ENCODE peak calls at places on chromosomes 13 and 19, in five cellular contexts. S is neuronal stem cell, K is IMR-90, V is H9, M is H1. A is an unnamed sample.

GRCh38 chr13:110560606-110561334 is 752 bp downstream of the RAB20 start:
- DNase-seq in K (no peak), V (peak), M (no peak), S (peak), A (peak)

GRCh38 chr13:54210397-54211050 is 1181.9 kb downstream of the OLFM4 start:
- DNase-seq in V (no peak), K (no peak), M (no peak), S (no peak), A (no peak)

GRCh38 chr13:45102136-45102802 is 18.0 kb upstream of the GTF2F2 start:
- DNase-seq in V (no peak), M (no peak), K (peak), S (peak), A (no peak)

GRCh38 chr13:37429976-37430375 is 168.6 kb downstream of the POSTN start:
- DNase-seq in M (no peak), V (no peak), S (no peak), K (peak), A (peak)

GRCh38 chr19:28737021-28737525 is 475.9 kb downstream of the UQCRFS1 start:
- DNase-seq in M (no peak), K (peak), S (no peak), V (no peak), A (peak)

GRCh38 chr13:51825165-51825592 is 19.8 kb downstream of the TMEM272 start:
- DNase-seq in M (no peak), S (no peak), K (no peak), V (no peak), A (no peak)

GRCh38 chr13:91719033-91719432 is 320.6 kb downstream of the GPC5 start:
- DNase-seq in K (peak), V (no peak), S (no peak), M (no peak), A (peak)

GRCh38 chr13:78102121-78102677 is 183.6 kb upstream of the EDNRB start:
- DNase-seq in K (peak), M (no peak), S (no peak), V (no peak), A (peak)

GRCh38 chr13:26971990-26972888 is 199.4 kb downstream of the USP12 start:
- DNase-seq in S (peak), K (peak), M (peak), V (peak), A (peak)

GRCh38 chr13:35163674-35164073 is 221.6 kb downstream of the NBEA start:
- DNase-seq in S (no peak), V (no peak), K (no peak), M (no peak), A (no peak)

GRCh38 chr19:29672933-29673336 is 7.7 kb downstream of the PLEKHF1 start:
- DNase-seq in S (no peak), V (no peak), M (no peak), K (no peak), A (no peak)

GRCh38 chr13:110264685-110265275 is 42.2 kb downstream of the COL4A1 start:
- DNase-seq in M (no peak), S (no peak), K (no peak), V (no peak), A (no peak)

GRCh38 chr13:33976965-33977364 is 159.0 kb downstream of the RFC3 start:
- DNase-seq in S (no peak), K (no peak), M (no peak), V (no peak), A (no peak)

GRCh38 chr19:23785982-23786381 is 27.3 kb upstream of the ZNF681 start:
- DNase-seq in K (no peak), V (no peak), M (no peak), S (no peak), A (no peak)

GRCh38 chr19:6571167-6571566 is 19.8 kb downstream of the CD70 start:
- DNase-seq in V (no peak), M (no peak), K (no peak), S (no peak), A (no peak)

GRCh38 chr19:6570754-6571153 is 20.2 kb downstream of the CD70 start:
- DNase-seq in S (no peak), V (no peak), M (no peak), K (no peak), A (no peak)

GRCh38 chr19:6568010-6568411 is 22.9 kb downstream of the CD70 start:
- DNase-seq in V (no peak), K (no peak), M (no peak), S (no peak), A (no peak)

GRCh38 chr19:6572217-6572616 is 18.7 kb downstream of the CD70 start:
- DNase-seq in V (no peak), S (no peak), M (no peak), K (no peak), A (no peak)

GRCh38 chr19:6568816-6569215 is 22.1 kb downstream of the CD70 start:
- DNase-seq in M (no peak), S (no peak), K (no peak), V (no peak), A (no peak)
- H3K27ac ChIP-seq in M (no peak), S (no peak), K (no peak), V (no peak), A (no peak)

DNA sequence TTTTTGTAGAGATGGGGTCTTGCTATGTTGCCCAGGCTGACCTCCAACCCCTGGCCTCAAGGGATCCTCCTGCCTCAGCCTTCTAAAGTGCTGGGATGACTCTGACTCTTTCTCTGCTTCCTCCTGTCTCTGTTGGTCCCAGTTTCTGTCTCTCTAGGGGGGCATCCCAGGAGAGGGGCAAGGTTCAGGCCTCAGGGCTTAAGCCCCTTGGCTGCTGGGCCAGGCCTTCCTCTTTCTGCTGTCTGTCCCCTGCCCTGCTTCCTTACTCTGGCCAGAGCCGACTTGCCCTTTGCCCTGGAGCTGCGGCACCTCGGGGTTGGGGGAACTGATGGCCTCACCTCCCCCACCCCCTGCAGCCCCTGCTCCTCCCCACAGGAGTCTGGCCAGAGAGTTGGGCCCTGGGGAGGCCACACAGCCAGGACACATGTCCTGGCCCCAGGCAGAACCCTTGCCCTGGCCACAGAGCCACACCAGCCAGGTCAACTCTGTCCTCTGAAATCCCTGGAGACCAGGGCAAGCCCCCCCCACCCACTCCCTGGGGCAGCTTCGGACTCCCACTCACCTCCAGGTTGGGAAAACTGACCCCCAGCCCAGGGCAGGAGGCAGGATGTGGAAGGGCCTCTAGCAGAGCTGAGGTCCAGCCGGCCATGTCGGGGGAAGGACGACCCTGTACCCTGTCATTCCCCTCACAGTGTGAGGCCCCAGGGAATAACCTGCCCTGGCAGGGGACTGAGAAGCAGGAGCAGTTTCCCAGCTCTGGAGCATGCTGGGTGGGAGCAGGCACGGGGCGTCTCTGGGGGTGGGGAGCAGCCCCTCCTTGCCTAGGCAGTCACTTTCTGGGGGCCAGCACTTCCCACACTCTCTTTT is 23.7 kb downstream of the CEBPA start:
- DNase-seq in M (no peak), K (no peak), S (no peak), V (no peak), A (no peak)
- H4K91ac ChIP-seq in M (no peak), K (no peak), S (no peak), V (no peak), A (no peak)

DNA sequence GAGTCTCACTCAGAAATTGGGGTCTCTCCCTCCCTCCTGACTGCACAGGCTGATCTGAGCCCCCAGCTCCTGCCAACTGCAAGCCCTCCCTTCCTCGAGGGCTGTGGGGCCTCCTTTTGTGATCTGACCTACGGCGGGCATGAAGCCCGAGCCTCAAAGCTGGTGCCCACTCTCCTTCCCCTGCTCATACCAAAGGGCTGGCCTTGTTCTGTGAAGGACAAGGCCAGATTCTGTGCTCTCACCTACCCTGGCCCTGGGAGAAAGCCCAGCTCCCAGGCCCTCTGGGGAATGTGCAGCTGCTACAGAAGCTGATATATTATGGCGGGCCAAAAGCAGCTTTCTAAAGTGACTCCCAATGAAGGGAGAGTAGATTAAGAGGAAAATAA is 9.0 kb upstream of the ECH1 start:
- DNase-seq in K (no peak), S (no peak), M (no peak), V (no peak), A (no peak)
- H3K27ac ChIP-seq in K (no peak), S (no peak), M (no peak), V (no peak), A (no peak)

GRCh38 chr19:2811735-2812413 is 7.8 kb upstream of the ZNF554 start:
- DNase-seq in S (no peak), M (no peak), V (no peak), K (no peak), A (no peak)
- H4K91ac ChIP-seq in S (no peak), M (no peak), V (no peak), K (no peak), A (no peak)

DNA sequence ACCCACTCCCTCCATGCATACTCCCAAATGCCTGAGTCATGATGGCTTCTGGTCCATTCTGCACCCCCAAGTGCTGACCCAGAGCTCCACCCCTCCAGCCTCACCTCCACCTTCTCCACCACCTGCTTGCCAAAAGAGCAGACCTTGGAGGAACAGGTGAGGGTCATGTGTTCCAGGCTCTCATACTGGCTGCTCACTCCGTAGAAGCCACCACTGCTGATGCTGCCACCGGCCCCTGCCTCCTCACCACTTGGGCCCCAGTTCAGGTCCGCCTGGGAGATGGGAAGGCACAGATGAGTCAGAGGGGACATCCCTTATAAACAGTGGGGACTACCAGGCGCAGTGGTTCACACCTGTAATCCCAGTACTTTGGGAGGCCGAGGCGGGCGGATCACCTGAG is 7.9 kb downstream of the CD37 start:
- DNase-seq in M (no peak), V (no peak), K (no peak), S (no peak), A (no peak)
- H3K27ac ChIP-seq in M (no peak), V (no peak), K (no peak), S (no peak), A (no peak)

GRCh38 chr13:39618546-39618945 is 15.6 kb upstream of the LHFPL6 start:
- DNase-seq in V (no peak), K (no peak), M (no peak), S (no peak), A (no peak)

GRCh38 chr13:39623466-39623865 is 20.5 kb upstream of the LHFPL6 start:
- DNase-seq in M (no peak), V (no peak), K (no peak), S (no peak), A (no peak)
- H4K91ac ChIP-seq in M (no peak), V (no peak), K (no peak), S (no peak), A (no peak)

GRCh38 chr19:38617283-38617763 is 430 bp downstream of the MAP4K1 start:
- DNase-seq in V (no peak), M (no peak), S (no peak), K (no peak), A (no peak)

GRCh38 chr19:38618590-38619360 is at the start of gene EIF3K:
- DNase-seq in V (peak), M (peak), K (peak), S (peak), A (peak)

GRCh38 chr19:38617764-38618589 is at the start of gene MAP4K1:
- DNase-seq in K (no peak), S (no peak), M (no peak), V (no peak), A (no peak)

GRCh38 chr19:38616265-38616664 is 1.5 kb downstream of the MAP4K1 start:
- DNase-seq in M (no peak), K (no peak), V (no peak), S (no peak), A (no peak)

DNA sequence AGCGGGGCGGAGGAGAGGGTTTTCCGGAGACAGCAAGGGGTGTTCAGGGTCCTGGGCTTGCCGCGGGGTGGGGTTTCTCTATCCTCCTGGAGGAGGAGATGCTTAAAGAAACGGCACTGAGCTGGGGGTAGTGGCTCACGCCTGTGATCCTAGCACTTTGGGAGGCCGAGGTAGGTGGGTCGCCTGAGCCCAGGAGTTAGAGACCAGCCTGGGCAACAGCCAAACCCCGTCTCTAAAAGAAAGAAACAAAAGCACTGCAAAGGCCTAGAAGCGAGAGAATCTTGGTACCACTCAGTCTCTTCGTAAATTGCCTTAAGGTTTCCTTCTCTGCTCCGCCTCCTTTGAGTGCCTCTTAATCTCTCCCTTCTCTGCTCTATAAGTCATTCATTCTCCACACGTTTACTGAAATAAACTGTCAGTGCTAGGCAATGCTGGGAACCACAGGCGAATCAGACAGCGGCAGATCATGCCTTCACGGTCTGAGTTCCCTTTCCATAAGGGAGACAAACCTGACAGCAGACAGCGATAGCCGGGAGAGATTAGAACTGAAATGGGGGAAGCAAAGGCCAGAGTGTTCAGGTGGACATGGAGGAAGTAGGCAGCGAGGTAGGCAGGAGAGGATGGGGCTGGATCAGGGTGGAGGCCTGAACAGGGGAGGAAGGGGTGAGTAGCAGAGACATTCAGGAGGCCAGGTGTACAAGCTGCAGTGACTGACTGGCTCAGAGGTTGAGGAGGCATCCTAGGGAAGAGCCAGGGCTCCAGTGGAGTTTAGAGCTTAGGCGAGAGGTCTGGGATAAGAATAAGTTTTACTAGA is 580 bp downstream of the EIF3K start:
- DNase-seq in V (no peak), K (no peak), M (no peak), S (no peak), A (no peak)
- H3K27ac ChIP-seq in V (no peak), K (peak), M (peak), S (peak), A (peak)

DNA sequence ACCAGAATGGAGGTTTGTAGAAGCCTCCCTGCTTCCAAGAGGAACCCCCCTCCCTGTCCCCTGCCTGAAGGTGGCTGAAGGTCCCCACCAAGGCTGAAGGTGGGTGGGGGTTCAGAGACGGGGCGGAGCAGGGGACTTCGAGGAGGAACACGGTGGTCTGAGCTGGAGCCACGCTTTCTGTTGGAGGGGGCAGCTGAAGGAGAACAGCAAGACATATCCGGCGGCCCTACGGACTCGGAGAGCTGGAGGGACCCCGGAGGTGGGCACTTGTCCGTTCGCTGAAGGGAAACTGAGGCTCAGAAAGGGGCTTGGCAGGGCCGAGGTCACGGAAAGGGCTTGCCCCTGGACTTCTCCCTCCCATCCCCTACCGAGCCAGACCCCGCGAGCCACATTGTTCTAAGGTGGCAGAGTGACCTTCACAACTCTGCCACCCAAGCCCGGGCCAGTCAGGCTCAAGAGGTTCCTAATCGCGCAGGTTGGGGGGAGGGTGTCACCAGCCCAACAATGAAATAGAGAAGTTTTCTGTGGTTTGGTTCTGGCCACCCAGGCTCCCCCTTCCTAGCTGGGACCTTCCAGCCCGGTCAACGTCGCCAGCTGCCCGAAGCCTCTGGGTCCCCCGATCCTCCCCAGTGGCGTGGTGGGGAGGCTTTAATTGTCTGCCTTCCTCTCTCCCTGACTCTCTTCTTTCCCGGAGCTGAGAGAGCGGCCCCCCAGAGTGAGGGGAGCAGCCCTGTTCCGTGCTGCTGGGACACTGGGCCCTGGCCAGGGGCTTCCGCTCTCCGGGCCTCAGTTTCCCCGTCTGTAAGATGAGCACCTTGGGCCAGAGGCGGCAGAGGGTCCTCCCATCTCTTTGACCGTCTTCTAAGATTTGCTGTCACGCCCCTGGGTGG is 15.5 kb upstream of the KCNN1 start:
- DNase-seq in S (no peak), M (no peak), V (peak), K (no peak), A (no peak)
- H4K91ac ChIP-seq in S (no peak), M (peak), V (no peak), K (no peak), A (no peak)

DNA sequence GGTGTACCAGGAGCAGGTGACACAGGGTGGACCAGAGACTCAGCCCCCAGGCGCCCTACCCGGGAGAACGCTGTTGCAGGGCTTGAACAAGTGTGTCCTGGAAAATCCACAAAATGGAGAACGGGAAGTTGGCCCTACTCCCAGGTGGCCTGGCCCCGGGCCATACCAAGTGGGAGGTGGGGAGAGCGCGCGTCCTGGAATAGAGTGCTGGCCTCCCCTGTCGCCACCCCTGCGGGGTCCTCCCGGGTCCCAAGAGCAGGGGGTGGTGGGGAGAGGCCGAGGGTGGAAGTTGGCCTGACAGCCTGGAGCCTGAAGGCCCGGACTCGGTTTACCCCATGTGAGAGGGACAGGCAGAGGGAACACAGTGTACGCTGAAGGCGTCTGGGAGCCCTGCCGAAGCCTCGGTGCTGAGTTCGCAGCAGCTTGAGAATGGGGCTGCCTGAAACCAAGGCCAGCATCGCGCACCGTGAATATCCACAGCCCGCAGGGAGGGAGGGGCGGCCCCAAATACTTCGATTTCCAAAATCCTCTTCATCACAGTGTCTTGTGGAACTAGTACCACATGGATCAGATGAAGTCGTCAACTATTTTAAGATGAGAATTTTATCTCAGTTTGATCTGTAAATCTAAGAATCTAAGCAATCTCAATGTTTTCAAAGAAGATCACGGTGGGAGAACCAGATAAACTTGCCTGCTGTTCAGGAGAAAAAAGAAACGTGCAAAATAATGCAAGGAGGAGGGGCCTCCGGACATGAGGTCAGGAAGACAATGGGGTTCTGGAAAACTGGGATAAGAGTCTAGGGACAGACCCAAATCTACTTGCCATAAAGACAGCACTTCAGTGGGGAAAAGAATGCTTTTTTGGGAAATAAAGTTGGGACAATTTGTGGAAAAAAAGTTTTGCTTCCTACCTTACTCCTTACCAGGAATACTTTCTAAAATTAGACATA is 10.4 kb upstream of the KLF16 start:
- DNase-seq in M (no peak), V (peak), S (no peak), K (no peak), A (no peak)
- H3K27ac ChIP-seq in M (no peak), V (no peak), S (no peak), K (peak), A (no peak)

A was measured in mesenchymal stem cell.